ENCODE peak calls at places on chromosomes 3 and 15, in seven cellular contexts. Z is CD4-positive, alpha-beta memory T cell; G is heart left ventricle; K is pancreas; B is psoas muscle; L is spleen; J is neuronal stem cell. O is an unnamed sample.

GRCh38 chr3:98991393-98991792 is 89.9 kb upstream of the DCBLD2 start:
- DNase-seq in G (no peak), L (no peak), J (no peak), Z (no peak), B (no peak), K (no peak), O (no peak)

GRCh38 chr15:84962975-84963374 is 18.7 kb upstream of the PDE8A start:
- DNase-seq in G (no peak), K (no peak), B (no peak), J (no peak), Z (no peak), L (no peak), O (no peak)

GRCh38 chr3:188133646-188134045 is 20.3 kb upstream of the LPP start:
- DNase-seq in G (no peak), Z (no peak), J (no peak), K (no peak), B (no peak), L (no peak), O (no peak)

GRCh38 chr3:14170569-14171159 is 7.7 kb downstream of the XPC start:
- DNase-seq in B (no peak), J (no peak), L (no peak), G (no peak), Z (no peak), K (no peak), O (peak; percentile 54)

GRCh38 chr15:68823561-68823960 is 2.9 kb upstream of the ANP32A start:
- DNase-seq in B (no peak), Z (no peak), J (no peak), G (no peak), L (no peak), K (no peak), O (no peak)

GRCh38 chr3:100982710-100983109 is 10.5 kb downstream of the ABI3BP start:
- DNase-seq in L (no peak), J (no peak), K (no peak), Z (no peak), B (peak; percentile 59), G (peak; percentile 60), O (no peak)

GRCh38 chr15:85618956-85619491 is 175.7 kb downstream of the KLHL25 start:
- DNase-seq in L (no peak), B (peak; percentile 73), Z (peak; percentile 61), J (peak; percentile 44), K (peak; percentile 53), G (peak; percentile 77), O (peak; percentile 85)

GRCh38 chr15:80554526-80554925 is 140.6 kb upstream of the ABHD17C start:
- DNase-seq in B (no peak), J (no peak), G (no peak), K (no peak), Z (no peak), L (no peak), O (no peak)

GRCh38 chr3:195711813-195712534 is 8.8 kb upstream of the MUC20 start:
- DNase-seq in K (no peak), G (no peak), J (no peak), L (no peak), Z (no peak), B (no peak), O (no peak)

GRCh38 chr3:152302521-152303021 is 33.8 kb downstream of the MBNL1 start:
- DNase-seq in J (no peak), Z (peak; percentile 42), B (peak; percentile 40), K (peak; percentile 58), L (no peak), G (no peak), O (no peak)

GRCh38 chr3:179771797-179772196 is 119.0 kb downstream of the USP13 start:
- DNase-seq in K (no peak), G (no peak), L (no peak), B (no peak), Z (no peak), J (no peak), O (no peak)

GRCh38 chr3:127069814-127070440 is 87.0 kb downstream of the PLXNA1 start:
- DNase-seq in J (no peak), L (peak; percentile 60), G (peak; percentile 45), K (no peak), B (peak; percentile 5), Z (no peak), O (peak; percentile 17)

GRCh38 chr3:137172703-137173102 is 214.9 kb downstream of the IL20RB start:
- DNase-seq in L (no peak), J (no peak), B (no peak), G (no peak), Z (no peak), K (no peak), O (no peak)

GRCh38 chr3:153247331-153248311 is 85.6 kb downstream of the RAP2B start:
- DNase-seq in Z (no peak), J (no peak), K (no peak), B (no peak), G (no peak), L (no peak), O (no peak)

GRCh38 chr15:89243046-89243690 is 611 bp upstream of the FANCI start:
- DNase-seq in G (no peak), L (no peak), K (no peak), J (no peak), B (no peak), Z (no peak), O (no peak)

GRCh38 chr3:25155696-25156471 is 272.2 kb upstream of the RARB start:
- DNase-seq in G (no peak), J (peak; percentile 84), Z (no peak), L (no peak), B (no peak), K (no peak), O (no peak)

GRCh38 chr3:151183253-151183652 is 19.8 kb downstream of the GPR171 start:
- DNase-seq in L (no peak), K (no peak), J (no peak), Z (peak; percentile 61), G (no peak), B (no peak), O (no peak)

GRCh38 chr15:76986743-76987142 is 8.2 kb upstream of the PSTPIP1 start:
- DNase-seq in Z (no peak), K (no peak), G (no peak), J (no peak), B (no peak), L (no peak), O (no peak)

GRCh38 chr3:131277836-131278497 is 103.6 kb upstream of the NUDT16 start:
- DNase-seq in K (no peak), G (no peak), J (no peak), B (no peak), L (no peak), Z (no peak), O (peak; percentile 53)

GRCh38 chr3:39531681-39532080 is 64.2 kb downstream of the MOBP start:
- DNase-seq in B (no peak), G (no peak), K (no peak), J (no peak), Z (no peak), L (no peak), O (peak; percentile 57)

DNA sequence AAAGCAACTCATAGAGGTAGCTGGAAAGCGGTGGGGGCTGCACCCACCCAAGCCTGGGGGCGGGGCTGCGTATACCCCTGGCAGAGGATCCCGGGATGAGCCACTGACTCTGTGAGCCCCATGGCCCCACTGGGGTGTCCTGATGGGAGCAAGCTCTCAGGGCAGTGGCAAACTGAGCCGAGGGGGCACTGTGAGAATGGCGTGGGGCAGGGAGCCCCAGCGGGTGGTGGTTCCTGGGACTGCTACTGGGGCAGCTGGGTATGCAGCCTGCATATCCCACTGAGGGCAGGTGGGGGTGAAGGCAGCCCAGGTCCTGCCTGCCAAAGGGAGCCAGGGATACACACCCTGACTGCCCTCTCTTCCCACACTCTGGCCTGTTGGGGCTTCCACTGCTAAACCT is 59.4 kb downstream of the DNAJB8 start:
- DNase-seq in Z (no peak), J (no peak), B (no peak), L (no peak), G (no peak), K (no peak), O (no peak)
- H3K27ac ChIP-seq in Z (no peak overlapping the region), J (no peak overlapping the region), B (no peak overlapping the region), L (no peak overlapping the region), G (no peak overlapping the region), K (no peak overlapping the region), O (no peak overlapping the region)

DNA sequence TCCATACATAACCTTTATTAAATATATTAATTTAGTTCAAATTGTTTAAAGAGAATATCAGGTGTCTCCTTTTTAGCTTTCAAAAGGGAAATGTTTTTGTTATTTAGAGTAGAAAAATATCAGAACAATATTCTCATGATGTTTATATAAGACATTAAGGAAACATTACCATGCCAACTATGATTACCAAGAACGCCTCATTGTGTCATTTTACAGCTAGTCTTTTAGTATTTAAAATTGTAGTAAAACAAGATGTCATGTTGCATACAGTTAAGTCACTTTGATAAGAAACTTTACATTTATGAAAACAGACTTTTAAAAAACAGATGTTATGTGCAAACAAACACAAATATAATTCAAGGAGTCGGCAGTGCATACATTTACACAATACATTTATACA is 4.4 kb downstream of the PLSCR4 start:
- DNase-seq in J (no peak), L (no peak), Z (no peak), K (no peak), G (no peak), B (no peak), O (no peak)
- H3K4me1 ChIP-seq in J (no peaks in the 10 kb centered on the region), L (peaks cover 3% of the 10 kb centered on the region), Z (peaks cover 4% of the 10 kb centered on the region), K (peaks cover 26% of the 10 kb centered on the region), G (peaks cover 11% of the 10 kb centered on the region), B (no peaks in the 10 kb centered on the region), O (no peaks in the 10 kb centered on the region)

DNA sequence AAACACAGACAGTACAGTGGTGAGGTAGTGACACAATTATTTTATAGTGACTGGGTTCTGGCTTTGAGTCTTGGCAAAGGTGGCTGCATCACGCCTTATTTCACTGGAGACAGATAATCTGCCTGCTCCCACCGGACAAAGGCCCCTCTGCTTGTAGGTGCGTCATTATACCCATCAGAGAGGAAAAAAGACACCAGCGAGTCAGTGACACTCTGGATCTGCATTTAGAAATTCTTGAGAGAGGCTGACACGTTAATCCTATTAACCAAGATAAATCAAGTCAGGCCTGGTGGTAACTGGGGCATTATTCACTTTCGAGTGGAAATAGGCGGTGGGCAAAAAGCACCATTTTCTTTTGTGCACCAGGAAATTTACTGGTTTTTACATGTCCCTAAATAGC is 76.2 kb downstream of the NR2F2 start:
- DNase-seq in G (no peak), K (no peak), L (no peak), Z (no peak), J (no peak), B (no peak), O (no peak)
- H3K27me3 ChIP-seq in G (peaks cover 42% of the 10 kb centered on the region), K (peaks cover 10% of the 10 kb centered on the region), L (peaks cover 38% of the 10 kb centered on the region), Z (peaks cover 5% of the 10 kb centered on the region), J (peaks cover 16% of the 10 kb centered on the region), B (peaks cover 25% of the 10 kb centered on the region), O (peaks cover 73% of the 10 kb centered on the region)

DNA sequence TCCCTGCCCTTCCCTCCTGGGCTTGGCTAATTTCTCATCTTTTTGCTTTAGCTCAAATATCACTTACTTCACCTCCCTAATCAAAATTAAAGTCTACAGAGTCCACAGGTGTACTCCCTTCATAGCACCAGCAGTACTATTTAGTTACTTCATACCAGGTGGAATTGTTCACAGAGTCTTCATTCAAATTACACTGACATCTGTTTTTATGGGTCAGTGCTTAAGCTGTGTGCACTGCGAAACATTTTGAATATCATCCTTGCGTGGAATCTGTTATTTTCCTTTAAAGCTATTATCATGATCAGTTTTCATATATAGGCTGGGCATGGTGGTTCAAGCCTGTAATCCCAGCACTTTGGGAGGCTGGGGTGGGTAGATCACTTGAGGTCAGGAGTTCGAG is 2.7 kb upstream of the SERF2 start:
- DNase-seq in G (no peak), Z (no peak), B (no peak), K (no peak), J (no peak), L (no peak), O (no peak)
- H3K27ac ChIP-seq in G (no peak overlapping the region), Z (no peak overlapping the region), B (no peak overlapping the region), K (no peak overlapping the region), J (no peak overlapping the region), L (peak overlapping the region; percentile 61), O (no peak overlapping the region)